ENCODE peak calls at places on chromosome 1, in five cellular contexts. One of them, this sample, is unnamed.

GRCh38 chr1:98102369-98103030 is 181.7 kb upstream of the DPYD start:
- DNase-seq in B cell: no peak
- DNase-seq in Right ventricle myocardium inferior: no peak
- DNase-seq in body of pancreas: no peak
- DNase-seq in stimulated activated naive B cell treated with anti-CD40 and anti-IgM and Interleukin-4, amounts not matched to agents 10 μg/mL and 1 μg/mL and 100 μg/mL, for 72 hours: no peak
- DNase-seq in this sample: no peak

GRCh38 chr1:116151739-116152576 is 40.8 kb downstream of the MAB21L3 start:
- DNase-seq in B cell: peak
- DNase-seq in Right ventricle myocardium inferior: peak
- DNase-seq in stimulated activated naive B cell treated with anti-CD40 and anti-IgM and Interleukin-4, amounts not matched to agents 10 μg/mL and 1 μg/mL and 100 μg/mL, for 72 hours: peak
- DNase-seq in body of pancreas: peak
- DNase-seq in this sample: peak

GRCh38 chr1:151494741-151495281 is 16.4 kb upstream of the CGN start:
- DNase-seq in B cell: no peak
- DNase-seq in Right ventricle myocardium inferior: no peak
- DNase-seq in stimulated activated naive B cell treated with anti-CD40 and anti-IgM and Interleukin-4, amounts not matched to agents 10 μg/mL and 1 μg/mL and 100 μg/mL, for 72 hours: no peak
- DNase-seq in body of pancreas: no peak
- DNase-seq in this sample: no peak

GRCh38 chr1:33170351-33171274 is 11.2 kb downstream of the TRIM62 start:
- DNase-seq in body of pancreas: no peak
- DNase-seq in stimulated activated naive B cell treated with anti-CD40 and anti-IgM and Interleukin-4, amounts not matched to agents 10 μg/mL and 1 μg/mL and 100 μg/mL, for 72 hours: no peak
- DNase-seq in B cell: no peak
- DNase-seq in Right ventricle myocardium inferior: peak
- DNase-seq in this sample: no peak

GRCh38 chr1:217482356-217483102 is 148.4 kb downstream of the GPATCH2 start:
- DNase-seq in Right ventricle myocardium inferior: no peak
- DNase-seq in stimulated activated naive B cell treated with anti-CD40 and anti-IgM and Interleukin-4, amounts not matched to agents 10 μg/mL and 1 μg/mL and 100 μg/mL, for 72 hours: peak
- DNase-seq in B cell: no peak
- DNase-seq in body of pancreas: no peak
- DNase-seq in this sample: no peak

GRCh38 chr1:2389644-2390043 is 1.7 kb downstream of the MORN1 start:
- DNase-seq in body of pancreas: no peak
- DNase-seq in stimulated activated naive B cell treated with anti-CD40 and anti-IgM and Interleukin-4, amounts not matched to agents 10 μg/mL and 1 μg/mL and 100 μg/mL, for 72 hours: no peak
- DNase-seq in Right ventricle myocardium inferior: no peak
- DNase-seq in B cell: no peak
- DNase-seq in this sample: no peak

GRCh38 chr1:114078116-114078515 is 75.6 kb downstream of the SYT6 start:
- DNase-seq in stimulated activated naive B cell treated with anti-CD40 and anti-IgM and Interleukin-4, amounts not matched to agents 10 μg/mL and 1 μg/mL and 100 μg/mL, for 72 hours: no peak
- DNase-seq in Right ventricle myocardium inferior: no peak
- DNase-seq in B cell: no peak
- DNase-seq in body of pancreas: no peak
- DNase-seq in this sample: no peak

GRCh38 chr1:182404764-182405163 is 4.3 kb upstream of the TEDDM1 start:
- DNase-seq in Right ventricle myocardium inferior: no peak
- DNase-seq in stimulated activated naive B cell treated with anti-CD40 and anti-IgM and Interleukin-4, amounts not matched to agents 10 μg/mL and 1 μg/mL and 100 μg/mL, for 72 hours: no peak
- DNase-seq in body of pancreas: no peak
- DNase-seq in B cell: no peak
- DNase-seq in this sample: no peak

GRCh38 chr1:40711465-40712404 is 20.2 kb downstream of the NFYC start:
- DNase-seq in body of pancreas: no peak
- DNase-seq in Right ventricle myocardium inferior: no peak
- DNase-seq in stimulated activated naive B cell treated with anti-CD40 and anti-IgM and Interleukin-4, amounts not matched to agents 10 μg/mL and 1 μg/mL and 100 μg/mL, for 72 hours: no peak
- DNase-seq in B cell: no peak
- DNase-seq in this sample: peak

GRCh38 chr1:229410692-229411433 is 23.0 kb downstream of the ACTA1 start:
- DNase-seq in stimulated activated naive B cell treated with anti-CD40 and anti-IgM and Interleukin-4, amounts not matched to agents 10 μg/mL and 1 μg/mL and 100 μg/mL, for 72 hours: no peak
- DNase-seq in B cell: no peak
- DNase-seq in Right ventricle myocardium inferior: peak
- DNase-seq in body of pancreas: peak
- DNase-seq in this sample: peak

GRCh38 chr1:111213412-111213811 is 13.0 kb upstream of the DENND2D start:
- DNase-seq in body of pancreas: no peak
- DNase-seq in stimulated activated naive B cell treated with anti-CD40 and anti-IgM and Interleukin-4, amounts not matched to agents 10 μg/mL and 1 μg/mL and 100 μg/mL, for 72 hours: no peak
- DNase-seq in B cell: peak
- DNase-seq in Right ventricle myocardium inferior: no peak
- DNase-seq in this sample: no peak